ENCODE peak calls at places on chromosomes 12 and 14, in six cellular contexts. C is upper lobe of right lung, U is lower lobe of right lung, V is IMR-90, J is left ventricle myocardium inferior, A is breast epithelium. L is an unnamed sample.

GRCh38 chr14:23056956-23057756 is at the start of gene CDH24:
- DNase-seq in U (peak), C (peak), A (peak), V (peak), J (peak), L (peak)

GRCh38 chr12:79933580-79934264 is 1.2 kb downstream of the PPP1R12A start:
- DNase-seq in V (peak), C (no peak), A (no peak), U (no peak), J (no peak), L (no peak)

GRCh38 chr14:23143911-23144310 is 24.9 kb upstream of the CEBPE start:
- DNase-seq in A (no peak), V (no peak), U (no peak), C (no peak), J (no peak), L (no peak)

GRCh38 chr12:85955127-85955526 is 81.0 kb downstream of the NTS start:
- DNase-seq in V (no peak), A (no peak), J (no peak), U (no peak), C (no peak), L (no peak)

GRCh38 chr12:89542912-89543592 is 17.2 kb upstream of the POC1B start:
- DNase-seq in J (peak), C (no peak), U (peak), V (peak), A (peak), L (peak)

GRCh38 chr14:58068306-58068705 is 83.7 kb downstream of the ARMH4 start:
- DNase-seq in U (no peak), C (no peak), A (no peak), J (no peak), V (no peak), L (no peak)

GRCh38 chr12:116697305-116698130 is 40.4 kb downstream of the SPRING1 start:
- DNase-seq in C (no peak), V (no peak), J (peak), U (no peak), A (no peak), L (no peak)

GRCh38 chr14:20560961-20561360 is at the start of gene RNASE9:
- DNase-seq in A (no peak), C (no peak), V (no peak), J (no peak), U (no peak), L (no peak)

GRCh38 chr14:77681196-77682157 is 26.3 kb downstream of the ALKBH1 start:
- DNase-seq in V (peak), A (no peak), C (no peak), U (no peak), J (no peak), L (no peak)

GRCh38 chr14:35004839-35005238 is 22.0 kb downstream of the SRP54 start:
- DNase-seq in A (no peak), C (no peak), J (no peak), U (no peak), V (no peak), L (no peak)

GRCh38 chr12:28583771-28584261 is 393.6 kb downstream of the CCDC91 start:
- DNase-seq in C (no peak), U (no peak), V (peak), A (no peak), J (no peak), L (no peak)

GRCh38 chr12:104653730-104654328 is 197.1 kb downstream of the CHST11 start:
- DNase-seq in C (no peak), U (no peak), A (no peak), V (no peak), J (no peak), L (no peak)

GRCh38 chr12:93092559-93092945 is 163.5 kb upstream of the EEA1 start:
- DNase-seq in J (no peak), V (no peak), C (no peak), U (no peak), A (no peak), L (no peak)
- H3K27ac ChIP-seq in J (no peak), V (no peak), C (no peak), U (no peak), A (no peak), L (no peak)

DNA sequence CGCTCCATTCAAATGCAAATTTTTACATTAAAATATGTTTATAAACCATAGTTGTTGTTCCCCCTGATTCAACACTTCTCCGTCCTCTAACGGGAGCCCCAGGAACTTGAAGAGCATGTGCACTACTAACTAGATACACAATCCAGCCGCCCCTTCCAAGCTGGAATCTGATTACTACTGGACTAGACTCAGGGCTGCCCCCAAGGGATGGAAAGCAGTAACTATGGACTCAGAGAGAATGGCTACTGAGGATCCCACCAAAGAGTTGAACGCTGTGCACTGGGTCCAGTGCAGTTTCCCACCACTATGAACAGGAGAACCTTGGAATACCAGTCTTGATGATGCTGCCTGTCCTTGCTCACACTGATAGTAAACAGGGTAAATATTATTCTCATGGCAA is 48.6 kb upstream of the PCNX1 start:
- DNase-seq in C (no peak), U (no peak), A (no peak), J (no peak), V (no peak), L (no peak)
- TF ChIP-seq CTCF in C (peak), U (no peak), A (no peak), J (no peak), V (peak), L (no peak)

GRCh38 chr12:122501489-122501989 is 807 bp upstream of the ZCCHC8 start:
- DNase-seq in U (no peak), C (no peak), V (no peak), A (no peak), J (no peak), L (no peak)
- H3K27ac ChIP-seq in U (peak), C (peak), V (no peak), A (peak), J (peak), L (peak)

DNA sequence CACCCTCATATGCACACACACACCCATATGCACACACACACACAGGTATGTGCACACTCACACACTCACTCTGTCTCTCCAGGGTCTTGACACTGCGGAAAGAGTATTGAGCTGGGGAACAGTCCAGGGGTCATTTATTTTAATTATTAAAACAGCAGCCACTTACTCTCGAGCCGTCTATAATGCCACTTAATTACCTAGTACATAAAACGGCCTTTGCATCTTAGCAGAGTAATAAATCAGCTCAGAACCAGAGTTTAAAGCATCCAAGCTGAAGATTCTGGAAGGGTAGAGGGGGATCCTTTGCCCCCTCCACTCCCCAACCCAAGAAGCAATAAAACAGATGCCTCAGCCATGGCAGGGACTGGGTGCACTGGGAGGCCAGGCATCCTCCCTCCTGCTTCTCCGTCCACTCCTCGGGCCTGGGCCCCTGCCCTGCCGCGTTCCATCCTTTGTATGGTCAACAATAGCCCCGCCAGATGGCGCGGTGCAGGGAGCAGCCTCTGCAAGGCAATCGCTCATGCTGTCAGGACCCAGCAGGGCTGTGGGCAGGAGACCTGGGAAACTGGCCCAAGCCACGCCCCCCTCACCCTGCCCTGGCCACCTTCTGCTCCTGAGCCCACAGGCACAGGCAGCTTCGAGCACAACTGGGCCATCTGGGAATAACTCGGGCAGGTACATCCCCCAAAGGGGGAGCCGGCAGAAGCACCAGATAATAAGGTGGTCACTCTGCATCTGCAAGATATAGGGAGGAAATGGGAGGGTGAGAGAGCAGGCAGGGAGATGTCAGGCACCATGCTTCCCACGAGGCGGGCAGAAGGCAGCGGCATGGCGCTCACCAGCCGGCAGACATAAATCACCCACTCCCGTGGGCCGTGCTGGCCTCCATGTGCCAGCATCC is 40.9 kb downstream of the CCDC85C start:
- DNase-seq in J (peak), C (peak), A (peak), V (peak), U (peak), L (peak)
- TF ChIP-seq CTCF in J (peak), C (peak), A (no peak), V (peak), U (peak), L (peak)

GRCh38 chr14:33061667-33062325 is 123.1 kb downstream of the NPAS3 start:
- DNase-seq in C (no peak), J (no peak), V (no peak), U (no peak), A (no peak), L (no peak)
- H3K27ac ChIP-seq in C (no peak), J (no peak), V (no peak), U (no peak), A (peak), L (no peak)

GRCh38 chr14:45610303-45610702 is 357.3 kb upstream of the MIS18BP1 start:
- DNase-seq in V (no peak), C (no peak), J (no peak), A (no peak), U (no peak), L (no peak)
- TF ChIP-seq CTCF in V (peak), C (peak), J (no peak), A (no peak), U (peak), L (no peak)

GRCh38 chr12:57370084-57370483 is 60.8 kb downstream of the R3HDM2 start:
- DNase-seq in A (no peak), J (no peak), V (no peak), U (no peak), C (no peak), L (no peak)

GRCh38 chr12:57368349-57369095 is 62.3 kb downstream of the R3HDM2 start:
- DNase-seq in A (no peak), U (no peak), J (no peak), C (no peak), V (peak), L (no peak)

GRCh38 chr12:57367121-57367520 is 63.7 kb downstream of the R3HDM2 start:
- DNase-seq in U (no peak), C (no peak), J (no peak), A (no peak), V (peak), L (no peak)

GRCh38 chr12:57370696-57371095 is 60.1 kb downstream of the R3HDM2 start:
- DNase-seq in C (no peak), V (peak), J (no peak), A (no peak), U (no peak), L (no peak)

DNA sequence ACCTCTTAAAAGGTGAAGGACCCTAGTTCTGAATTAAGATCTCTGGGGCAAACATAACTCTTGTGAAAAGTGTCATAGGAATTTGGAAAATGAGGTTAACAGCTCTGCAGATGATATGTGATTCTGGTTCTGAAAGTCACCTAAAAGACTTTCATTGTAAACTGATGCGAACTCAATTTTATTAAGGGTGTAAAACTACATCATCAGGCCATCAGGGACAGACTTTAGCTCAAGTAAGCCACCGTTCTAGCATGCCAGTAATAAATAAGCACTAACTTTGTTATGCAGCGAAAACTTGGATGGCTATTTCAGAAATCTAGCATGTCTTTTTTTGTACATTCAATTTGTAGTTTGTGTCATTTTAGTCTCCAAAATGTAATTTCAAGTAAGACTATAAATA is 61.6 kb downstream of the R3HDM2 start:
- DNase-seq in A (no peak), U (no peak), J (no peak), C (no peak), V (no peak), L (no peak)
- H3K27ac ChIP-seq in A (no peak), U (no peak), J (no peak), C (no peak), V (no peak), L (no peak)